ENCODE peak calls at places on chromosomes 12 and 14, in six cellular contexts. A, G, S, M, B and Y are unnamed samples.

GRCh38 chr12:3980504-3981272 is 107.5 kb upstream of the PARP11 start:
- DNase-seq in A (no peak), G (no peak), S (no peak), M (no peak), B (no peak), Y (no peak)

GRCh38 chr12:59115526-59115925 is 195.2 kb upstream of the LRIG3 start:
- DNase-seq in A (peak; percentile 65), G (no peak), S (no peak), M (peak; percentile 28), B (no peak), Y (peak; percentile 33)

GRCh38 chr12:125890983-125891382 is 825.7 kb downstream of the AACS start:
- DNase-seq in A (no peak), G (no peak), S (no peak), M (no peak), B (peak; percentile 87), Y (no peak)

GRCh38 chr12:119183942-119184695 is 5.4 kb downstream of the HSPB8 start:
- DNase-seq in A (no peak), G (no peak), S (no peak), M (no peak), B (no peak), Y (no peak)

GRCh38 chr12:79850610-79851299 is 84.1 kb downstream of the PPP1R12A start:
- DNase-seq in A (no peak), G (no peak), S (no peak), M (no peak), B (peak; percentile 9), Y (no peak)

GRCh38 chr14:68399971-68400370 is 392.9 kb downstream of the ZFP36L1 start:
- DNase-seq in A (no peak), G (no peak), S (no peak), M (no peak), B (no peak), Y (no peak)

GRCh38 chr12:108369736-108370396 is 30.8 kb upstream of the CMKLR1 start:
- DNase-seq in A (no peak), G (no peak), S (no peak), M (no peak), B (no peak), Y (no peak)

GRCh38 chr12:40017488-40017887 is 88.4 kb downstream of the SLC2A13 start:
- DNase-seq in A (no peak), G (no peak), S (no peak), M (no peak), B (no peak), Y (no peak)

GRCh38 chr14:35051796-35052195 is 5.7 kb downstream of the FAM177A1 start:
- DNase-seq in A (no peak), G (no peak), S (no peak), M (peak; percentile 5), B (no peak), Y (no peak)

GRCh38 chr14:73633517-73634332 is 11.1 kb upstream of the DNAL1 start:
- DNase-seq in A (peak; percentile 51), G (peak; percentile 76), S (no peak), M (peak; percentile 44), B (peak; percentile 71), Y (peak; percentile 29)

GRCh38 chr14:68217891-68218290 is 398.3 kb downstream of the RAD51B start:
- DNase-seq in A (no peak), G (no peak), S (no peak), M (no peak), B (no peak), Y (no peak)

GRCh38 chr14:59274991-59275391 is 86.5 kb downstream of the DAAM1 start:
- DNase-seq in A (no peak), G (no peak), S (no peak), M (no peak), B (no peak), Y (no peak)

GRCh38 chr14:52258783-52259182 is 8.7 kb upstream of the PTGDR start:
- DNase-seq in A (no peak), G (no peak), S (no peak), M (no peak), B (no peak), Y (no peak)

GRCh38 chr14:67166450-67166853 is 22.8 kb upstream of the GARIN2 start:
- DNase-seq in A (peak; percentile 30), G (no peak), S (no peak), M (peak; percentile 39), B (peak; percentile 43), Y (no peak)

GRCh38 chr12:128267651-128268347 is 829 bp downstream of the TMEM132C start:
- DNase-seq in A (no peak), G (no peak), S (no peak), M (no peak), B (peak; percentile 3), Y (no peak)

GRCh38 chr14:91185721-91186120 is 58.8 kb downstream of the GPR68 start:
- DNase-seq in A (peak; percentile 23), G (no peak), S (no peak), M (no peak), B (no peak), Y (peak; percentile 23)

GRCh38 chr14:32330356-32331226 is 1.5 kb downstream of the AKAP6 start:
- DNase-seq in A (no peak), G (no peak), S (no peak), M (no peak), B (peak; percentile 23), Y (no peak)

GRCh38 chr14:33774866-33775519 is 175.9 kb downstream of the EGLN3 start:
- DNase-seq in A (no peak), G (no peak), S (no peak), M (no peak), B (no peak), Y (no peak)

GRCh38 chr12:125794401-125794800 is 729.2 kb downstream of the AACS start:
- DNase-seq in A (no peak), G (no peak), S (no peak), M (peak; percentile 5), B (no peak), Y (no peak)

GRCh38 chr12:106644335-106645073 is 61.7 kb downstream of the RFX4 start:
- DNase-seq in A (no peak), G (no peak), S (no peak), M (no peak), B (no peak), Y (no peak)

GRCh38 chr14:23640524-23641141 is 4.5 kb downstream of the DHRS2 start:
- DNase-seq in A (peak; percentile 85), G (no peak), S (no peak), M (peak; percentile 51), B (peak; percentile 54), Y (peak; percentile 74)

GRCh38 chr12:80187660-80188090 is 88.3 kb downstream of the OTOGL start:
- DNase-seq in A (peak; percentile 68), G (no peak), S (no peak), M (peak; percentile 62), B (peak; percentile 78), Y (no peak)

GRCh38 chr12:7498832-7499231 is 4.7 kb downstream of the CD163 start:
- DNase-seq in A (peak; percentile 88), G (no peak), S (no peak), M (peak; percentile 74), B (no peak), Y (peak; percentile 80)

DNA sequence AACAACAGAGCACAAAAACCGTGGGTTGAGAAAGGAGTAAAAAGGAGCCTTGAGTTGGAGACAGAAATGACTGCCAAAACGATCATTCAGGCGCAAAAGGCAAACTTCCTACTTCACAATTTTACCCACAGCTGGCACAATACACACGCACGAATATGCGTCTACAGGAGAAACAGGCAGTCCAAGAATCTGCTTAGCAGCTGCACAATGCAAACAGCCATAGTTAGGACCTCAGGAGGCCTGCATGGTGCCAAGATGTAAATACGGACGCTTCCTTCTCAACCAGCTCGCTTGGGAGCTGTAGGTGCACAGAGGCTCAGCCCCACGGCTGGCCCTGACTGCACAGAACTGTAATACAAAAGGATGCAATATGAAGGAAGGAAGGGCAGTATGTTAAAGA is 250.1 kb upstream of the CAND1 start:
- DNase-seq in A (no peak), G (no peak), S (no peak), M (no peak), B (no peak), Y (no peak)
- H3K4me3 ChIP-seq in A (no peak overlapping the region), G (no peak overlapping the region), S (no peak overlapping the region), M (no peak overlapping the region), B (no peak overlapping the region), Y (no peak overlapping the region)

GRCh38 chr12:51954465-51955361 is 3.2 kb downstream of the ACVR1B start:
- DNase-seq in A (no peak), G (peak; percentile 12), S (no peak), M (no peak), B (no peak), Y (no peak)

GRCh38 chr12:51955702-51956101 is 4.2 kb downstream of the ACVR1B start:
- DNase-seq in A (no peak), G (peak; percentile 31), S (no peak), M (no peak), B (no peak), Y (no peak)

GRCh38 chr12:51953011-51953568 is 1.6 kb downstream of the ACVR1B start:
- DNase-seq in A (no peak), G (peak; percentile 41), S (no peak), M (no peak), B (no peak), Y (no peak)

GRCh38 chr12:51951843-51952722 is 584 bp downstream of the ACVR1B start:
- DNase-seq in A (no peak), G (peak; percentile 75), S (no peak), M (no peak), B (peak; percentile 36), Y (no peak)

DNA sequence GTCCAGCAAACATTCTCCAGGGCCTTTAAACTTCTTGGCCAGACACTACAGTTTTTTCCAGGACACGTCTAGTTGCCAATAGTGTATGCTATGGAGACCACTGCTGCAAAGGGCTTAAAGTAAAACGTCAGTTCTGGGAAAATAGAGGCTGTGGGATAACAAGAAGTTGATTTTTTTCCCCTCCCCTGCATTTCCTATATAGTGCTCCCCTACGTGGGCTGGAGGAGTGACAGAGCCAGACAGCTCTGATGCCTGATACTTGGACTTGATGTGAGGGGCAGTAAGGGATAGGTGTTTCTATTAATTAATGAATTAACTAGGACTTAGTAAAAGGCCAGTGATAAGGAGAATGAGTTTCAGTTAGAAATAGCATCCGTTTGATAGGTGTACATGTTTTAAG is 2.4 kb downstream of the ACVR1B start:
- DNase-seq in A (no peak), G (peak; percentile 14), S (no peak), M (no peak), B (no peak), Y (no peak)
- TF ChIP-seq CTCF in A (no peak), G (no peak), S (no peak), M (no peak), B (no peak), Y (no peak)

DNA sequence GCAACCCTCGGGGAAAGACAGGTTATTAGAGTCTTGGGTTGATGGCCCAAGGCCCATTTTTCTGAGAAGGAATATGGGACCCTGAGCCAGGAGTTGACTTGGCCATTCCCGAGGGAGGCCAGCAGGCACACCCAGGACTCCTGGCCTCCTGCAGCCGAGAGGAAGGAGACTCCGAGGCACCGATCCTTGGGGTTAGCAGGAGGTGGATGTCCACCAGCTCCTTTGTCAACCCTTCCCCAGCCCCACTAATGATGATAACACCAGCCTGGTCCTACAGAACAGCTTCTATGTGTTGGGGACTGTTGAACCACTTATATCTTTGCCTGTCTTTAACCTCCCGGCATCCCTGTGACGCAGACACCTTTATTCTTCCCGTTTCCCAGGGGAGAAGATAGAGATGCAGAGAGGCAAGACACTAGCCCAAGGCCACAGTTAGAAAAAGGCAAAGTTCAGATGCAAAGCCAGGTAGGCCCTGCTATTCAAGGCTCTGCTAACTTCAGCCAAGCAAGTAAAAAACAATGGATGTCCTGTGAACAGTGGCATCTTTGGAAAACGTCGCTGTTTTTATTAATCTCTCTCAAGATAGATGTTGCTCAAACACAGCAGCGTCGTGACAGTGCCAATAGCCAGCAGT is 767.3 kb upstream of the TBX3 start:
- DNase-seq in A (no peak), G (no peak), S (no peak), M (no peak), B (no peak), Y (no peak)
- H3K4me3 ChIP-seq in A (no peak overlapping the region), G (peak overlapping the region; percentile 67), S (no peak overlapping the region), M (peak overlapping the region; percentile 33), B (peak overlapping the region; percentile 26), Y (peak overlapping the region; percentile 14)

GRCh38 chr14:92670177-92670576 is 78.2 kb downstream of the LGMN start:
- DNase-seq in A (peak; percentile 95), G (no peak), S (no peak), M (no peak), B (no peak), Y (peak; percentile 86)
- TF ChIP-seq CTCF in A (peak; percentile 32), G (no peak), S (no peak), M (peak; percentile 35), B (peak; percentile 37), Y (peak; percentile 53)